ENCODE peak calls at places on chromosome 18, in seven cellular contexts. Y is KG1; P is pancreas; S is stimulated activated CD4-positive, alpha-beta T cell treated with anti-CD3 and anti-CD28 coated beads, Interleukin-1b, Interleukin-23, amount 100 ng/mL, for 24 hours; G is NCI-H510A treated with DMSO at 0.1 percent for 48 hours; E is ovary; B is NCI-H446 treated with DMSO at 0.1 percent for 48 hours. X is an unnamed sample.

GRCh38 chr18:14747513-14748474 is at the start of gene ANKRD30B:
- DNase-seq in Y (no peak), E (no peak), S (no peak), B (no peak), P (no peak), G (no peak), X (no peak)

GRCh38 chr18:61854578-61854977 is 38.2 kb downstream of the RNF152 start:
- DNase-seq in G (peak), P (no peak), S (no peak), B (peak), Y (no peak), E (no peak), X (peak)

GRCh38 chr18:47997338-47997780 is 66.9 kb upstream of the SMAD2 start:
- DNase-seq in G (no peak), S (peak), E (no peak), B (peak), P (no peak), Y (no peak), X (peak)

GRCh38 chr18:59308201-59309014 is 10.0 kb downstream of the CPLX4 start:
- DNase-seq in E (peak), B (peak), Y (peak), P (peak), S (peak), G (peak), X (peak)

GRCh38 chr18:62554083-62554815 is 31.4 kb downstream of the ZCCHC2 start:
- DNase-seq in Y (no peak), P (no peak), B (no peak), G (no peak), S (no peak), E (no peak), X (no peak)

GRCh38 chr18:7520200-7520780 is 46.8 kb upstream of the PTPRM start:
- DNase-seq in P (no peak), B (no peak), S (no peak), G (peak), E (no peak), Y (no peak), X (peak)

GRCh38 chr18:59063300-59063895 is 76.3 kb upstream of the SEC11C start:
- DNase-seq in E (no peak), G (no peak), P (no peak), Y (no peak), S (no peak), B (no peak), X (peak)

GRCh38 chr18:13232060-13232917 is 13.7 kb downstream of the LDLRAD4 start:
- DNase-seq in G (no peak), S (no peak), P (no peak), E (no peak), Y (no peak), B (no peak), X (peak)

GRCh38 chr18:73683618-73684238 is 463.9 kb downstream of the FBXO15 start:
- DNase-seq in P (no peak), B (no peak), Y (no peak), E (no peak), S (no peak), G (no peak), X (no peak)

GRCh38 chr18:79383388-79384056 is 12.2 kb upstream of the NFATC1 start:
- DNase-seq in S (no peak), P (no peak), G (no peak), Y (no peak), B (no peak), E (no peak), X (no peak)

GRCh38 chr18:46460754-46461153 is 196.3 kb downstream of the LOXHD1 start:
- DNase-seq in E (no peak), Y (no peak), S (no peak), G (no peak), B (no peak), P (no peak), X (no peak)

GRCh38 chr18:24414349-24415003 is 12.0 kb upstream of the IMPACT start:
- DNase-seq in B (no peak), S (no peak), G (no peak), Y (no peak), E (no peak), P (no peak), X (no peak)

GRCh38 chr18:69399253-69399652 is 1.4 kb upstream of the DOK6 start:
- DNase-seq in E (no peak), B (peak), Y (no peak), P (no peak), S (no peak), G (peak), X (no peak)

GRCh38 chr18:63817441-63818051 is 42.3 kb downstream of the SERPINB7 start:
- DNase-seq in B (no peak), E (no peak), P (no peak), Y (no peak), G (no peak), S (no peak), X (no peak)